ENCODE peak calls at places on chromosomes 16 and 17, in ten cellular contexts. Z, X, N, D, W, F, C, S, G and O are unnamed samples.

GRCh38 chr17:17551361-17551760 is 40.1 kb downstream of the PEMT start:
- DNase-seq in W (no peak), C (no peak), S (no peak), X (no peak), D (no peak), F (no peak), G (no peak), N (no peak), Z (no peak), O (no peak)

GRCh38 chr17:76864024-76864423 is 4.2 kb upstream of the MGAT5B start:
- DNase-seq in C (no peak), W (no peak), F (no peak), G (no peak), S (no peak), N (no peak), D (no peak), X (no peak), Z (no peak), O (no peak)

GRCh38 chr17:61152898-61153297 is 246.7 kb upstream of the TBX2 start:
- DNase-seq in X (no peak), N (no peak), W (no peak), D (no peak), F (no peak), C (no peak), Z (no peak), G (no peak), S (no peak), O (no peak)

GRCh38 chr16:19907161-19907992 is 22.7 kb upstream of the GPRC5B start:
- DNase-seq in C (peak), G (no peak), W (peak), Z (peak), D (peak), F (peak), N (peak), X (peak), S (peak), O (peak)

GRCh38 chr17:16293918-16294317 is 59.4 kb downstream of the CENPV start:
- DNase-seq in X (no peak), G (no peak), C (no peak), F (no peak), D (no peak), Z (no peak), S (no peak), W (no peak), N (no peak), O (no peak)

GRCh38 chr16:2787406-2787805 is at the start of gene PRSS33:
- DNase-seq in C (no peak), D (no peak), S (no peak), F (no peak), X (no peak), W (peak), G (no peak), N (no peak), Z (no peak), O (no peak)

GRCh38 chr16:66923866-66924265 is 1.5 kb downstream of the RRAD start:
- DNase-seq in G (no peak), N (no peak), C (no peak), F (no peak), D (no peak), X (no peak), W (no peak), S (no peak), Z (no peak), O (no peak)

GRCh38 chr17:17985555-17985954 is 12.9 kb downstream of the DRC3 start:
- DNase-seq in F (no peak), N (no peak), G (no peak), C (no peak), W (no peak), Z (no peak), S (no peak), X (no peak), D (no peak), O (no peak)

GRCh38 chr17:15744885-15745284 is 12.8 kb downstream of the TBC1D26 start:
- DNase-seq in D (no peak), Z (no peak), W (peak), X (no peak), S (no peak), G (peak), F (no peak), N (no peak), C (no peak), O (no peak)

GRCh38 chr16:84484579-84485254 is 19.7 kb downstream of the MEAK7 start:
- DNase-seq in Z (no peak), N (no peak), C (no peak), S (no peak), G (no peak), X (peak), W (no peak), D (no peak), F (no peak), O (no peak)

GRCh38 chr17:77926967-77927366 is 31.5 kb upstream of the TNRC6C start:
- DNase-seq in X (no peak), C (no peak), Z (no peak), S (no peak), W (no peak), D (no peak), G (no peak), N (no peak), F (no peak), O (no peak)

GRCh38 chr17:76441681-76442340 is 11.1 kb downstream of the UBE2O start:
- DNase-seq in X (no peak), N (no peak), D (no peak), Z (no peak), F (no peak), G (no peak), S (no peak), C (no peak), W (peak), O (no peak)

GRCh38 chr17:69450857-69451410 is 36.4 kb downstream of the MAP2K6 start:
- DNase-seq in N (no peak), W (no peak), D (no peak), G (no peak), F (no peak), Z (no peak), S (no peak), X (no peak), C (no peak), O (no peak)

GRCh38 chr17:57810740-57811632 is 38.9 kb downstream of the MRPS23 start:
- DNase-seq in W (peak), Z (no peak), N (peak), X (no peak), S (no peak), C (no peak), F (peak), G (peak), D (no peak), O (no peak)

GRCh38 chr16:50263940-50264929 is 2.1 kb upstream of the ADCY7 start:
- DNase-seq in X (no peak), N (no peak), D (no peak), W (no peak), C (peak), G (no peak), F (peak), Z (no peak), S (no peak), O (no peak)

GRCh38 chr16:84868328-84868727 is 48.5 kb downstream of the CRISPLD2 start:
- DNase-seq in C (no peak), W (no peak), D (no peak), S (no peak), X (no peak), Z (no peak), N (no peak), F (no peak), G (no peak), O (no peak)

GRCh38 chr17:32503251-32504165 is 16.7 kb downstream of the CDK5R1 start:
- DNase-seq in F (no peak), S (peak), W (no peak), D (no peak), C (peak), G (no peak), Z (no peak), N (no peak), X (peak), O (peak)

GRCh38 chr16:86396318-86396882 is 113.9 kb upstream of the FOXF1 start:
- DNase-seq in F (no peak), N (peak), S (no peak), C (no peak), W (no peak), X (no peak), Z (no peak), D (peak), G (no peak), O (no peak)

GRCh38 chr17:66941773-66942452 is 22.6 kb upstream of the CACNG4 start:
- DNase-seq in W (no peak), D (no peak), G (no peak), X (peak), C (no peak), S (no peak), Z (no peak), F (no peak), N (no peak), O (no peak)

GRCh38 chr16:67571981-67572431 is 9.7 kb downstream of the CTCF start:
- DNase-seq in Z (no peak), S (no peak), C (no peak), G (no peak), F (no peak), N (no peak), X (no peak), W (no peak), D (peak), O (no peak)

GRCh38 chr16:15887283-15887682 is 1.1 kb downstream of the CEP20 start:
- DNase-seq in Z (no peak), F (no peak), G (no peak), W (no peak), S (no peak), C (no peak), N (no peak), D (no peak), X (no peak), O (no peak)

GRCh38 chr16:56121156-56121500 is 70.2 kb upstream of the GNAO1 start:
- DNase-seq in N (no peak), X (no peak), C (no peak), G (no peak), F (no peak), W (no peak), Z (no peak), S (no peak), D (no peak), O (no peak)

GRCh38 chr16:9241177-9241576 is 149.7 kb downstream of the HAPSTR1 start:
- DNase-seq in X (no peak), Z (no peak), S (no peak), D (no peak), N (no peak), C (no peak), W (no peak), F (no peak), G (no peak), O (no peak)

GRCh38 chr16:85969591-85969990 is 70.6 kb downstream of the IRF8 start:
- DNase-seq in C (no peak), S (no peak), N (no peak), W (no peak), G (no peak), X (no peak), D (no peak), Z (no peak), F (no peak), O (no peak)

GRCh38 chr17:47633996-47634395 is 15.7 kb upstream of the KPNB1 start:
- DNase-seq in X (no peak), N (no peak), D (no peak), S (no peak), Z (no peak), W (no peak), G (no peak), C (no peak), F (no peak), O (no peak)